ENCODE peak calls at places on chromosomes 4 and X, in eight cellular contexts. One of them, this sample, is unnamed.

GRCh38 chr4:777520-778262 is 48.2 kb downstream of the CPLX1 start:
- DNase-seq in stimulated activated naive CD8-positive, alpha-beta T cell treated with anti-CD3 and anti-CD28 coated beads, Interleukin-15, amount 100 ng/mL, for 72 hours: no peak
- DNase-seq in right cardiac atrium: no peak
- DNase-seq in stimulated activated CD8-positive, alpha-beta memory T cell treated with anti-CD3 and anti-CD28 coated beads, Interleukin-7, amount 100 ng/mL, for 48 hours: no peak
- DNase-seq in NB4: no peak
- DNase-seq in M059J: no peak
- DNase-seq in left colon: no peak
- DNase-seq in left lung: no peak
- DNase-seq in this sample: no peak

GRCh38 chr4:89486042-89486441 is 178.4 kb upstream of the GPRIN3 start:
- DNase-seq in right cardiac atrium: no peak
- DNase-seq in stimulated activated naive CD8-positive, alpha-beta T cell treated with anti-CD3 and anti-CD28 coated beads, Interleukin-15, amount 100 ng/mL, for 72 hours: no peak
- DNase-seq in NB4: no peak
- DNase-seq in stimulated activated CD8-positive, alpha-beta memory T cell treated with anti-CD3 and anti-CD28 coated beads, Interleukin-7, amount 100 ng/mL, for 48 hours: no peak
- DNase-seq in left colon: no peak
- DNase-seq in left lung: no peak
- DNase-seq in M059J: peak; percentile 54
- DNase-seq in this sample: no peak

GRCh38 chr4:24794916-24795665 is at the start of gene SOD3:
- DNase-seq in left lung: peak; percentile 86
- DNase-seq in stimulated activated CD8-positive, alpha-beta memory T cell treated with anti-CD3 and anti-CD28 coated beads, Interleukin-7, amount 100 ng/mL, for 48 hours: no peak
- DNase-seq in right cardiac atrium: peak; percentile 91
- DNase-seq in left colon: peak; percentile 75
- DNase-seq in NB4: no peak
- DNase-seq in stimulated activated naive CD8-positive, alpha-beta T cell treated with anti-CD3 and anti-CD28 coated beads, Interleukin-15, amount 100 ng/mL, for 72 hours: no peak
- DNase-seq in M059J: peak; percentile 85
- DNase-seq in this sample: peak; percentile 90

GRCh38 chrX:110248582-110248981 is 69.3 kb downstream of the AMMECR1 start:
- DNase-seq in right cardiac atrium: no peak
- DNase-seq in left colon: no peak
- DNase-seq in stimulated activated naive CD8-positive, alpha-beta T cell treated with anti-CD3 and anti-CD28 coated beads, Interleukin-15, amount 100 ng/mL, for 72 hours: no peak
- DNase-seq in left lung: no peak
- DNase-seq in stimulated activated CD8-positive, alpha-beta memory T cell treated with anti-CD3 and anti-CD28 coated beads, Interleukin-7, amount 100 ng/mL, for 48 hours: no peak
- DNase-seq in M059J: peak; percentile 24
- DNase-seq in NB4: no peak
- DNase-seq in this sample: no peak

GRCh38 chr4:80221161-80221560 is 23.9 kb downstream of the PRDM8 start:
- DNase-seq in left colon: no peak
- DNase-seq in right cardiac atrium: no peak
- DNase-seq in stimulated activated naive CD8-positive, alpha-beta T cell treated with anti-CD3 and anti-CD28 coated beads, Interleukin-15, amount 100 ng/mL, for 72 hours: no peak
- DNase-seq in stimulated activated CD8-positive, alpha-beta memory T cell treated with anti-CD3 and anti-CD28 coated beads, Interleukin-7, amount 100 ng/mL, for 48 hours: no peak
- DNase-seq in M059J: peak; percentile 38
- DNase-seq in left lung: no peak
- DNase-seq in NB4: peak; percentile 37
- DNase-seq in this sample: no peak

GRCh38 chr4:27117453-27117852 is 256.8 kb downstream of the STIM2 start:
- DNase-seq in NB4: no peak
- DNase-seq in stimulated activated naive CD8-positive, alpha-beta T cell treated with anti-CD3 and anti-CD28 coated beads, Interleukin-15, amount 100 ng/mL, for 72 hours: no peak
- DNase-seq in left lung: no peak
- DNase-seq in right cardiac atrium: no peak
- DNase-seq in left colon: no peak
- DNase-seq in stimulated activated CD8-positive, alpha-beta memory T cell treated with anti-CD3 and anti-CD28 coated beads, Interleukin-7, amount 100 ng/mL, for 48 hours: no peak
- DNase-seq in M059J: no peak
- DNase-seq in this sample: no peak

GRCh38 chr4:69116645-69117321 is 20.5 kb downstream of the UGT2B7 start:
- DNase-seq in left lung: no peak
- DNase-seq in stimulated activated naive CD8-positive, alpha-beta T cell treated with anti-CD3 and anti-CD28 coated beads, Interleukin-15, amount 100 ng/mL, for 72 hours: no peak
- DNase-seq in right cardiac atrium: no peak
- DNase-seq in stimulated activated CD8-positive, alpha-beta memory T cell treated with anti-CD3 and anti-CD28 coated beads, Interleukin-7, amount 100 ng/mL, for 48 hours: no peak
- DNase-seq in NB4: no peak
- DNase-seq in left colon: peak; percentile 13
- DNase-seq in M059J: no peak
- DNase-seq in this sample: no peak

GRCh38 chr4:54553001-54553400 is 104.8 kb upstream of the KIT start:
- DNase-seq in left colon: no peak
- DNase-seq in stimulated activated CD8-positive, alpha-beta memory T cell treated with anti-CD3 and anti-CD28 coated beads, Interleukin-7, amount 100 ng/mL, for 48 hours: no peak
- DNase-seq in right cardiac atrium: no peak
- DNase-seq in left lung: no peak
- DNase-seq in NB4: no peak
- DNase-seq in stimulated activated naive CD8-positive, alpha-beta T cell treated with anti-CD3 and anti-CD28 coated beads, Interleukin-15, amount 100 ng/mL, for 72 hours: no peak
- DNase-seq in M059J: peak; percentile 71
- DNase-seq in this sample: no peak

GRCh38 chr4:7540216-7540615 is 105.5 kb upstream of the PSAPL1 start:
- DNase-seq in M059J: peak; percentile 51
- DNase-seq in stimulated activated naive CD8-positive, alpha-beta T cell treated with anti-CD3 and anti-CD28 coated beads, Interleukin-15, amount 100 ng/mL, for 72 hours: no peak
- DNase-seq in left colon: no peak
- DNase-seq in NB4: peak; percentile 14
- DNase-seq in right cardiac atrium: no peak
- DNase-seq in left lung: no peak
- DNase-seq in stimulated activated CD8-positive, alpha-beta memory T cell treated with anti-CD3 and anti-CD28 coated beads, Interleukin-7, amount 100 ng/mL, for 48 hours: no peak
- DNase-seq in this sample: no peak

GRCh38 chr4:63017300-63017699 is 1392.0 kb downstream of the TECRL start:
- DNase-seq in stimulated activated naive CD8-positive, alpha-beta T cell treated with anti-CD3 and anti-CD28 coated beads, Interleukin-15, amount 100 ng/mL, for 72 hours: no peak
- DNase-seq in M059J: no peak
- DNase-seq in left lung: no peak
- DNase-seq in left colon: no peak
- DNase-seq in NB4: no peak
- DNase-seq in stimulated activated CD8-positive, alpha-beta memory T cell treated with anti-CD3 and anti-CD28 coated beads, Interleukin-7, amount 100 ng/mL, for 48 hours: no peak
- DNase-seq in right cardiac atrium: no peak
- DNase-seq in this sample: no peak

GRCh38 chr4:6451309-6451708 is 21.1 kb downstream of the PPP2R2C start:
- DNase-seq in left colon: no peak
- DNase-seq in left lung: no peak
- DNase-seq in M059J: no peak
- DNase-seq in stimulated activated CD8-positive, alpha-beta memory T cell treated with anti-CD3 and anti-CD28 coated beads, Interleukin-7, amount 100 ng/mL, for 48 hours: no peak
- DNase-seq in NB4: no peak
- DNase-seq in right cardiac atrium: no peak
- DNase-seq in stimulated activated naive CD8-positive, alpha-beta T cell treated with anti-CD3 and anti-CD28 coated beads, Interleukin-15, amount 100 ng/mL, for 72 hours: no peak
- DNase-seq in this sample: no peak

GRCh38 chr4:15963568-15963967 is 593 bp upstream of the FGFBP2 start:
- DNase-seq in stimulated activated naive CD8-positive, alpha-beta T cell treated with anti-CD3 and anti-CD28 coated beads, Interleukin-15, amount 100 ng/mL, for 72 hours: peak; percentile 91
- DNase-seq in left colon: no peak
- DNase-seq in right cardiac atrium: no peak
- DNase-seq in NB4: peak; percentile 22
- DNase-seq in left lung: no peak
- DNase-seq in stimulated activated CD8-positive, alpha-beta memory T cell treated with anti-CD3 and anti-CD28 coated beads, Interleukin-7, amount 100 ng/mL, for 48 hours: peak; percentile 65
- DNase-seq in M059J: no peak
- DNase-seq in this sample: peak; percentile 70

GRCh38 chr4:98741952-98742351 is 83.5 kb upstream of the TSPAN5 start:
- DNase-seq in NB4: no peak
- DNase-seq in M059J: no peak
- DNase-seq in left colon: no peak
- DNase-seq in right cardiac atrium: no peak
- DNase-seq in left lung: no peak
- DNase-seq in stimulated activated naive CD8-positive, alpha-beta T cell treated with anti-CD3 and anti-CD28 coated beads, Interleukin-15, amount 100 ng/mL, for 72 hours: no peak
- DNase-seq in stimulated activated CD8-positive, alpha-beta memory T cell treated with anti-CD3 and anti-CD28 coated beads, Interleukin-7, amount 100 ng/mL, for 48 hours: no peak
- DNase-seq in this sample: no peak

GRCh38 chr4:129117705-129118104 is 21.8 kb downstream of the C4orf33 start:
- DNase-seq in left lung: no peak
- DNase-seq in right cardiac atrium: no peak
- DNase-seq in left colon: no peak
- DNase-seq in stimulated activated naive CD8-positive, alpha-beta T cell treated with anti-CD3 and anti-CD28 coated beads, Interleukin-15, amount 100 ng/mL, for 72 hours: no peak
- DNase-seq in M059J: no peak
- DNase-seq in stimulated activated CD8-positive, alpha-beta memory T cell treated with anti-CD3 and anti-CD28 coated beads, Interleukin-7, amount 100 ng/mL, for 48 hours: no peak
- DNase-seq in NB4: no peak
- DNase-seq in this sample: no peak

GRCh38 chr4:27350161-27350560 is 489.5 kb downstream of the STIM2 start:
- DNase-seq in NB4: no peak
- DNase-seq in M059J: peak; percentile 53
- DNase-seq in stimulated activated naive CD8-positive, alpha-beta T cell treated with anti-CD3 and anti-CD28 coated beads, Interleukin-15, amount 100 ng/mL, for 72 hours: no peak
- DNase-seq in right cardiac atrium: no peak
- DNase-seq in left lung: no peak
- DNase-seq in stimulated activated CD8-positive, alpha-beta memory T cell treated with anti-CD3 and anti-CD28 coated beads, Interleukin-7, amount 100 ng/mL, for 48 hours: no peak
- DNase-seq in left colon: no peak
- DNase-seq in this sample: no peak

GRCh38 chr4:188106454-188106853 is 2.9 kb downstream of the TRIML2 start:
- DNase-seq in M059J: no peak
- DNase-seq in NB4: no peak
- DNase-seq in right cardiac atrium: peak; percentile 51
- DNase-seq in left colon: no peak
- DNase-seq in left lung: peak; percentile 80
- DNase-seq in stimulated activated CD8-positive, alpha-beta memory T cell treated with anti-CD3 and anti-CD28 coated beads, Interleukin-7, amount 100 ng/mL, for 48 hours: no peak
- DNase-seq in stimulated activated naive CD8-positive, alpha-beta T cell treated with anti-CD3 and anti-CD28 coated beads, Interleukin-15, amount 100 ng/mL, for 72 hours: no peak
- DNase-seq in this sample: no peak

GRCh38 chrX:118552501-118552900 is 56.9 kb downstream of the DOCK11 start:
- DNase-seq in stimulated activated naive CD8-positive, alpha-beta T cell treated with anti-CD3 and anti-CD28 coated beads, Interleukin-15, amount 100 ng/mL, for 72 hours: no peak
- DNase-seq in right cardiac atrium: no peak
- DNase-seq in M059J: peak; percentile 73
- DNase-seq in left lung: no peak
- DNase-seq in NB4: peak; percentile 27
- DNase-seq in stimulated activated CD8-positive, alpha-beta memory T cell treated with anti-CD3 and anti-CD28 coated beads, Interleukin-7, amount 100 ng/mL, for 48 hours: no peak
- DNase-seq in left colon: no peak
- DNase-seq in this sample: no peak

GRCh38 chrX:97397371-97397770 is 513.7 kb downstream of the RPA4 start:
- DNase-seq in M059J: no peak
- DNase-seq in left lung: no peak
- DNase-seq in stimulated activated naive CD8-positive, alpha-beta T cell treated with anti-CD3 and anti-CD28 coated beads, Interleukin-15, amount 100 ng/mL, for 72 hours: no peak
- DNase-seq in NB4: no peak
- DNase-seq in right cardiac atrium: no peak
- DNase-seq in left colon: no peak
- DNase-seq in stimulated activated CD8-positive, alpha-beta memory T cell treated with anti-CD3 and anti-CD28 coated beads, Interleukin-7, amount 100 ng/mL, for 48 hours: no peak
- DNase-seq in this sample: no peak

GRCh38 chr4:48184891-48185290 is 50.8 kb upstream of the TXK start:
- DNase-seq in M059J: peak; percentile 15
- DNase-seq in right cardiac atrium: no peak
- DNase-seq in NB4: no peak
- DNase-seq in left lung: no peak
- DNase-seq in stimulated activated naive CD8-positive, alpha-beta T cell treated with anti-CD3 and anti-CD28 coated beads, Interleukin-15, amount 100 ng/mL, for 72 hours: no peak
- DNase-seq in stimulated activated CD8-positive, alpha-beta memory T cell treated with anti-CD3 and anti-CD28 coated beads, Interleukin-7, amount 100 ng/mL, for 48 hours: no peak
- DNase-seq in left colon: no peak
- DNase-seq in this sample: no peak

GRCh38 chr4:94014484-94015136 is 186.1 kb downstream of the ATOH1 start:
- DNase-seq in NB4: no peak
- DNase-seq in stimulated activated naive CD8-positive, alpha-beta T cell treated with anti-CD3 and anti-CD28 coated beads, Interleukin-15, amount 100 ng/mL, for 72 hours: no peak
- DNase-seq in M059J: no peak
- DNase-seq in left lung: no peak
- DNase-seq in right cardiac atrium: no peak
- DNase-seq in stimulated activated CD8-positive, alpha-beta memory T cell treated with anti-CD3 and anti-CD28 coated beads, Interleukin-7, amount 100 ng/mL, for 48 hours: no peak
- DNase-seq in left colon: no peak
- DNase-seq in this sample: no peak

GRCh38 chrX:106718709-106719108 is 7.8 kb upstream of the RNF128 start:
- DNase-seq in M059J: no peak
- DNase-seq in left colon: no peak
- DNase-seq in left lung: no peak
- DNase-seq in stimulated activated naive CD8-positive, alpha-beta T cell treated with anti-CD3 and anti-CD28 coated beads, Interleukin-15, amount 100 ng/mL, for 72 hours: no peak
- DNase-seq in NB4: no peak
- DNase-seq in right cardiac atrium: no peak
- DNase-seq in stimulated activated CD8-positive, alpha-beta memory T cell treated with anti-CD3 and anti-CD28 coated beads, Interleukin-7, amount 100 ng/mL, for 48 hours: no peak
- DNase-seq in this sample: no peak

GRCh38 chr4:18556402-18556801 is 534.8 kb upstream of the LCORL start:
- DNase-seq in right cardiac atrium: no peak
- DNase-seq in NB4: no peak
- DNase-seq in M059J: no peak
- DNase-seq in stimulated activated naive CD8-positive, alpha-beta T cell treated with anti-CD3 and anti-CD28 coated beads, Interleukin-15, amount 100 ng/mL, for 72 hours: no peak
- DNase-seq in stimulated activated CD8-positive, alpha-beta memory T cell treated with anti-CD3 and anti-CD28 coated beads, Interleukin-7, amount 100 ng/mL, for 48 hours: no peak
- DNase-seq in left colon: no peak
- DNase-seq in left lung: no peak
- DNase-seq in this sample: no peak

GRCh38 chrX:23911436-23911835 is 3.6 kb downstream of the CXorf58 start:
- DNase-seq in stimulated activated CD8-positive, alpha-beta memory T cell treated with anti-CD3 and anti-CD28 coated beads, Interleukin-7, amount 100 ng/mL, for 48 hours: no peak
- DNase-seq in NB4: peak; percentile 53
- DNase-seq in M059J: no peak
- DNase-seq in left colon: no peak
- DNase-seq in stimulated activated naive CD8-positive, alpha-beta T cell treated with anti-CD3 and anti-CD28 coated beads, Interleukin-15, amount 100 ng/mL, for 72 hours: no peak
- DNase-seq in left lung: no peak
- DNase-seq in right cardiac atrium: no peak
- DNase-seq in this sample: no peak

GRCh38 chr4:143091862-143092261 is 92.9 kb upstream of the USP38 start:
- DNase-seq in stimulated activated CD8-positive, alpha-beta memory T cell treated with anti-CD3 and anti-CD28 coated beads, Interleukin-7, amount 100 ng/mL, for 48 hours: no peak
- DNase-seq in left lung: no peak
- DNase-seq in right cardiac atrium: no peak
- DNase-seq in left colon: no peak
- DNase-seq in M059J: no peak
- DNase-seq in NB4: no peak
- DNase-seq in stimulated activated naive CD8-positive, alpha-beta T cell treated with anti-CD3 and anti-CD28 coated beads, Interleukin-15, amount 100 ng/mL, for 72 hours: no peak
- DNase-seq in this sample: no peak

GRCh38 chr4:94711635-94712034 is 46.1 kb upstream of the BMPR1B start:
- DNase-seq in stimulated activated naive CD8-positive, alpha-beta T cell treated with anti-CD3 and anti-CD28 coated beads, Interleukin-15, amount 100 ng/mL, for 72 hours: no peak
- DNase-seq in right cardiac atrium: no peak
- DNase-seq in M059J: no peak
- DNase-seq in stimulated activated CD8-positive, alpha-beta memory T cell treated with anti-CD3 and anti-CD28 coated beads, Interleukin-7, amount 100 ng/mL, for 48 hours: no peak
- DNase-seq in left lung: no peak
- DNase-seq in left colon: no peak
- DNase-seq in NB4: no peak
- DNase-seq in this sample: no peak

GRCh38 chr4:188554413-188554812 is 415.2 kb downstream of the TRIML1 start:
- DNase-seq in right cardiac atrium: no peak
- DNase-seq in NB4: no peak
- DNase-seq in M059J: no peak
- DNase-seq in stimulated activated CD8-positive, alpha-beta memory T cell treated with anti-CD3 and anti-CD28 coated beads, Interleukin-7, amount 100 ng/mL, for 48 hours: no peak
- DNase-seq in left colon: no peak
- DNase-seq in stimulated activated naive CD8-positive, alpha-beta T cell treated with anti-CD3 and anti-CD28 coated beads, Interleukin-15, amount 100 ng/mL, for 72 hours: no peak
- DNase-seq in left lung: no peak
- DNase-seq in this sample: no peak

GRCh38 chr4:80529021-80529420 is 193.5 kb downstream of the CFAP299 start:
- DNase-seq in M059J: no peak
- DNase-seq in stimulated activated CD8-positive, alpha-beta memory T cell treated with anti-CD3 and anti-CD28 coated beads, Interleukin-7, amount 100 ng/mL, for 48 hours: no peak
- DNase-seq in NB4: no peak
- DNase-seq in right cardiac atrium: no peak
- DNase-seq in left lung: no peak
- DNase-seq in left colon: no peak
- DNase-seq in stimulated activated naive CD8-positive, alpha-beta T cell treated with anti-CD3 and anti-CD28 coated beads, Interleukin-15, amount 100 ng/mL, for 72 hours: no peak
- DNase-seq in this sample: no peak

GRCh38 chrX:110733166-110733565 is 62.5 kb downstream of the CHRDL1 start:
- DNase-seq in NB4: peak; percentile 1
- DNase-seq in left lung: no peak
- DNase-seq in right cardiac atrium: no peak
- DNase-seq in stimulated activated naive CD8-positive, alpha-beta T cell treated with anti-CD3 and anti-CD28 coated beads, Interleukin-15, amount 100 ng/mL, for 72 hours: no peak
- DNase-seq in M059J: peak; percentile 92
- DNase-seq in stimulated activated CD8-positive, alpha-beta memory T cell treated with anti-CD3 and anti-CD28 coated beads, Interleukin-7, amount 100 ng/mL, for 48 hours: no peak
- DNase-seq in left colon: no peak
- DNase-seq in this sample: no peak

GRCh38 chr4:174332741-174333493 is 49.2 kb downstream of the CEP44 start:
- DNase-seq in stimulated activated CD8-positive, alpha-beta memory T cell treated with anti-CD3 and anti-CD28 coated beads, Interleukin-7, amount 100 ng/mL, for 48 hours: no peak
- DNase-seq in stimulated activated naive CD8-positive, alpha-beta T cell treated with anti-CD3 and anti-CD28 coated beads, Interleukin-15, amount 100 ng/mL, for 72 hours: no peak
- DNase-seq in right cardiac atrium: no peak
- DNase-seq in left colon: no peak
- DNase-seq in left lung: no peak
- DNase-seq in M059J: no peak
- DNase-seq in NB4: no peak
- DNase-seq in this sample: no peak